ENCODE peak calls at places on chromosomes 5 and 9, in four cellular contexts. M is K562, S is HepG2, Y is GM12878. W is an unnamed sample. For H3K4me1, the result is how much of the 10 kb centered on the place peaks cover.

GRCh38 chr9:124074746-124075145 is 63.2 kb downstream of the LHX2 start:
- DNase-seq in M (no peak), S (no peak), Y (no peak), W (no peak)

GRCh38 chr5:145921211-145921610 is 15.2 kb upstream of the SH3RF2 start:
- DNase-seq in M (no peak), S (no peak), Y (no peak), W (no peak)

GRCh38 chr9:22103650-22104575 is 94.8 kb upstream of the CDKN2B start:
- DNase-seq in M (no peak), S (no peak), Y (no peak), W (no peak)

GRCh38 chr5:61614606-61615005 is 282.5 kb downstream of the ZSWIM6 start:
- DNase-seq in M (no peak), S (no peak), Y (no peak), W (no peak)

GRCh38 chr5:39190311-39191102 is 28.9 kb downstream of the FYB1 start:
- DNase-seq in M (no peak), S (no peak), Y (no peak), W (no peak)

GRCh38 chr5:26227245-26227644 is 811.1 kb downstream of the CDH9 start:
- DNase-seq in M (no peak), S (no peak), Y (no peak), W (no peak)

GRCh38 chr5:80697100-80697499 is 42.3 kb upstream of the DHFR start:
- DNase-seq in M (no peak), S (no peak), Y (no peak), W (no peak)

GRCh38 chr9:86176468-86176867 is 77.1 kb upstream of the GOLM1 start:
- DNase-seq in M (no peak), S (no peak), Y (no peak), W (peak)

GRCh38 chr9:125910286-125910685 is 163.1 kb downstream of the PBX3 start:
- DNase-seq in M (no peak), S (no peak), Y (no peak), W (no peak)

GRCh38 chr5:141565826-141566575 is 52.8 kb downstream of the DIAPH1 start:
- DNase-seq in M (no peak), S (no peak), Y (no peak), W (no peak)

GRCh38 chr5:151319334-151319733 is 15.8 kb upstream of the SLC36A3 start:
- DNase-seq in M (peak), S (no peak), Y (no peak), W (no peak)

GRCh38 chr9:81560851-81561732 is 128.3 kb downstream of the TLE1 start:
- DNase-seq in M (no peak), S (no peak), Y (no peak), W (no peak)

GRCh38 chr9:113355197-113355596 is 5.9 kb downstream of the BSPRY start:
- DNase-seq in M (peak), S (peak), Y (no peak), W (no peak)

GRCh38 chr9:111481885-111482636 is 2.1 kb downstream of the ECPAS start:
- DNase-seq in M (peak), S (peak), Y (no peak), W (peak)

GRCh38 chr5:158414333-158414762 is 555.4 kb upstream of the CLINT1 start:
- DNase-seq in M (no peak), S (no peak), Y (no peak), W (no peak)

GRCh38 chr9:82606761-82607382 is 456.1 kb downstream of the RASEF start:
- DNase-seq in M (peak), S (peak), Y (peak), W (peak)

GRCh38 chr9:98099898-98100297 is 19.1 kb downstream of the TRIM14 start:
- DNase-seq in M (no peak), S (no peak), Y (no peak), W (no peak)

GRCh38 chr5:147369742-147370374 is 135.0 kb downstream of the STK32A start:
- DNase-seq in M (no peak), S (no peak), Y (no peak), W (peak)

GRCh38 chr5:14760548-14761002 is 96.1 kb downstream of the OTULIN start:
- DNase-seq in M (no peak), S (peak), Y (no peak), W (no peak)

GRCh38 chr5:143061161-143061945 is 291.2 kb downstream of the ARHGAP26 start:
- DNase-seq in M (no peak), S (no peak), Y (no peak), W (no peak)
- H3K4me1 ChIP-seq in M (under half), S (under half), Y (under half), W (under half)

GRCh38 chr9:136265561-136266355 is 20.1 kb upstream of the QSOX2 start:
- DNase-seq in M (no peak), S (no peak), Y (no peak), W (no peak)

GRCh38 chr9:136268776-136269175 is 23.2 kb upstream of the QSOX2 start:
- DNase-seq in M (no peak), S (no peak), Y (no peak), W (no peak)

GRCh38 chr9:136267261-136268111 is 21.9 kb upstream of the QSOX2 start:
- DNase-seq in M (peak), S (peak), Y (no peak), W (peak)

GRCh38 chr9:136270173-136270710 is 24.6 kb upstream of the QSOX2 start:
- DNase-seq in M (no peak), S (no peak), Y (no peak), W (no peak)

DNA sequence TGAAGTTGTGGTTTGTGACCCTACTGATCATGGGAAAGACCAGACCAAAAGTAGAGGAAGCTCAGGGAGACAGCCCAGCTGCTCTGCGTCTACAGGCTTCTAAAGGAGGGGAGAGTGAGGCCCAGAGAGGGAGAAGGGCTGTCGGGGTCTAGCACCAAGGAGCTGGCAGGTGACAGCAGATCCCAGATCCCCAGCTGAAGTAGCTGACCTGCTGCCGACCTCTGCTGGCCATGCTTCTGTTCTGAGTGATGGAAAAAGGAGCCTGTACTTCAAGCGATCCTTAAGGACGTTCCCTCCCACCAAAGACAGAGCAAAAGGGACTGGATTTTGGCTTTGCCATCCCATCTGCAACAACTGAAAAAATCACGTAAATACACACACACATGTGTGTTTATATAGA is 22.7 kb upstream of the QSOX2 start:
- DNase-seq in M (peak), S (peak), Y (no peak), W (peak)
- TF ChIP-seq CHD4 in M (no peak), S (no peak), Y (no peak), W (no peak)

DNA sequence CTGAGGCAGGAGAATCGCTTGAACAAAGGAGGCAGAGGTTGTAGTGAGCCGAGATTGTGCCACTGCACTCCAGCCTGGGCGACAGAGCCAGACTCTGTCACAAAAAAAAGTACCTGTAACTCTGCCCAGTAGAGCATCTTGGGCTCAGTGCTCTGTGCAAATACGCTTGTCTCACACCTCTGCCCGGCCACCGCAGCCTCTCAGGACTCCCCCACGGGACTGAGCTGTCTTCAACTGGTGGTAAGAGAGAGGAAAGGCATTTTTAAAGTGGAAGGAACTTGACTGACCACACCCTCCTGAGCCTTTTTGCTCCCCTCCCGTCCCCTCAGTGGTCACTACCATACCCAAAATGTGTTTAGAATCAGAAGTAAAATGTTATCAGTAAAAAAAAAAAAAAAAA is 174.3 kb upstream of the PIK3R1 start:
- DNase-seq in M (no peak), S (no peak), Y (peak), W (no peak)
- H3K4me1 ChIP-seq in M (under half), S (under half), Y (under half), W (under half)

DNA sequence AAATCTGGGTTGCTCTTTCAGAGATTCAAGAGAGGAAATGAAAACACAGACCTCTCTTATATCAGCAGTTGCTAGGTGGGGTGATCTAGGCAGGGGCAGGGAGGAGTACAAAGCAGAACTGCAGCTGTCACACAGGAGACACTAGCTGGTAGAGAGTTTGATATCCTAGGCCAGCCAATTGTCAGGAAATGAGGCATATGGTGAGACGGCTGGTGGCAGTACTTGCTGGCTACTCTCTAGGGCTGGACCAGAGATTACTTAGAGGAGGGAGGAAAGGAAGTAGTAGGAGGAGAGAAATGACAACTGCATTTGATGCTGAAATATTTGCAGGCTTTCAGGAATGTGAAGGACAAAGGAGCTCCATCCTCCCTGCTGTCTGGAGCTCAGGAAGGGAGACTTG is 113.8 kb downstream of the TRIM32 start:
- DNase-seq in M (no peak), S (no peak), Y (no peak), W (no peak)
- TF ChIP-seq CHD4 in M (no peak), S (no peak), Y (no peak), W (no peak)

DNA sequence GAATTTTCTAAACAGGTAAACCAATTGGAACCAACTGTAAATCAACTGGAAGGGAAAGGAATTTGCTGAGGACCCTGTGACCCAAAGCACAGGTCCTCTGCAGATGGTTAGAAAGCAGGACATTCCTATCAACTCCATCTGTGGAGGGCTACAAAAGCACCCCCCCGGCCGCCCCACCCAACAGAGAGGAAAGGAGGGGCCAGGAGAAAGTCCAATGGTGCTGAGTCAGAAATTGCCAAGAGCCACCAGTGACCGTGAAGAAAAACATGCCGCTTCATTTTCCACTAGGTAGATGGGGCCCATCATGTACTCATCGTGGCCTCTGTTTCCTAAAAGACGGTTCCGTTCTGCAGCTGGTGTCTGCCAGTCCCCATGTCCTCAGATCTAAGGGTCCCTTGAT is 66.3 kb downstream of the RAPGEF1 start:
- DNase-seq in M (no peak), S (no peak), Y (no peak), W (no peak)
- H3K4me1 ChIP-seq in M (under half), S (half or more), Y (half or more), W (under half)

GRCh38 chr9:135090547-135090946 is 3.1 kb downstream of the OLFM1 start:
- DNase-seq in M (peak), S (no peak), Y (no peak), W (no peak)
- TF ChIP-seq CHD4 in M (no peak), S (no peak), Y (no peak), W (no peak)

DNA sequence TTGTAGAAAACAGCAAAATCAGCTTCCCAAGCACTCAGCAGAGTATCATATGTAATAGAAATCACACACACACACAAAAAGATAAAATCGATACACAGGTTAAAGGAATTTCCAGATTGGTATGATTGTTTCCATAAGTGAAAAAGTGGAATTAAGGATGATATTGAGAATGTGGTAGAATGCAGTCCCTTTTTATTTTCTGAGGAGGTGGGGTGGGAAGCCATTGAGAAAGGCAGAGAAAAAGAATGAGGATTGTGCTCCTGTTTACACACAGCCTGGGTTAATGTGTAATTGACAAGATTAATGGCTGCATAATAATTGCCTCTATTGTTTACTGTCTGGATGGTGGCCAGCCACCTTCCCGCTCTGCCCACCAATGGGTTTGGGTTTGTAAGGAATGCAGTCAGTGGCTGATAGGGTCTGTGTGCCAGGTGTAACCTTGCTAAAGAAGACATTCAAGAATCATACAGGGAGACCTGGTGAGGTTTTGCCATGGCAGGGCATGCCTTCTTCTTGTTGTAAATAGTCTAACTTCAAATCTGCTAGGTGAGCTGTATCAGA is 177.2 kb upstream of the MAP3K1 start:
- DNase-seq in M (no peak), S (peak), Y (no peak), W (no peak)
- H3K4me1 ChIP-seq in M (under half), S (half or more), Y (under half), W (under half)

W was measured in A549.